ENCODE peak calls at places on chromosomes 2 and 18, in six cellular contexts. U, T, W, L, V and X are unnamed samples.

GRCh38 chr2:26982102-26982742 is 11.8 kb downstream of the MAPRE3 start:
- DNase-seq in T (peak), V (peak), U (no peak), W (no peak), L (no peak), X (no peak)

GRCh38 chr18:9705183-9705864 is 2.8 kb upstream of the RAB31 start:
- DNase-seq in T (no peak), L (no peak), W (no peak), U (no peak), V (no peak), X (no peak)

GRCh38 chr18:23906658-23907057 is 107.9 kb upstream of the TTC39C start:
- DNase-seq in U (no peak), W (no peak), V (no peak), L (no peak), T (no peak), X (no peak)

GRCh38 chr2:176562359-176563043 is 293.3 kb downstream of the MTX2 start:
- DNase-seq in T (no peak), L (no peak), W (no peak), V (peak), U (no peak), X (no peak)

GRCh38 chr18:10979411-10979810 is 170.0 kb downstream of the PIEZO2 start:
- DNase-seq in W (no peak), U (no peak), T (no peak), V (no peak), L (no peak), X (no peak)

GRCh38 chr2:72806280-72806955 is 19.4 kb downstream of the EXOC6B start:
- DNase-seq in W (no peak), L (no peak), V (no peak), T (no peak), U (no peak), X (no peak)

GRCh38 chr2:27737676-27738348 is 33.7 kb upstream of the MRPL33 start:
- DNase-seq in U (no peak), W (no peak), V (peak), L (no peak), T (peak), X (no peak)

GRCh38 chr2:222861411-222862067 is 703 bp downstream of the ACSL3 start:
- DNase-seq in U (peak), W (no peak), T (no peak), V (no peak), L (peak), X (no peak)

GRCh38 chr2:151862688-151863087 is 34.5 kb upstream of the ARL5A start:
- DNase-seq in U (no peak), L (no peak), V (no peak), W (no peak), T (peak), X (peak)

GRCh38 chr18:49708674-49709580 is 104.4 kb downstream of the ACAA2 start:
- DNase-seq in U (no peak), L (no peak), T (peak), V (no peak), W (no peak), X (no peak)

GRCh38 chr2:227127236-227127635 is 36.8 kb downstream of the COL4A4 start:
- DNase-seq in T (no peak), L (no peak), V (no peak), U (no peak), W (no peak), X (no peak)

GRCh38 chr2:58762176-58762781 is 521.2 kb upstream of the FANCL start:
- DNase-seq in W (no peak), T (peak), U (peak), V (peak), L (peak), X (peak)

GRCh38 chr2:108547606-108548005 is 13.3 kb downstream of the LIMS1 start:
- DNase-seq in L (no peak), T (no peak), W (no peak), U (no peak), V (no peak), X (no peak)

GRCh38 chr2:18800240-18800971 is 211.0 kb upstream of the NT5C1B start:
- DNase-seq in V (no peak), W (no peak), L (no peak), T (no peak), U (no peak), X (no peak)

GRCh38 chr18:32373995-32374394 is 96.7 kb downstream of the GAREM1 start:
- DNase-seq in T (peak), L (no peak), U (no peak), W (no peak), V (peak), X (no peak)

GRCh38 chr2:105748564-105748963 is 3.9 kb downstream of the NCK2 start:
- DNase-seq in V (no peak), U (no peak), L (no peak), T (no peak), W (no peak), X (no peak)

GRCh38 chr18:58051765-58052460 is 7.9 kb downstream of the NEDD4L start:
- DNase-seq in W (no peak), U (no peak), T (peak), V (peak), L (no peak), X (no peak)

GRCh38 chr2:73728043-73728442 is 9.1 kb downstream of the TPRKB start:
- DNase-seq in V (no peak), W (no peak), U (no peak), L (no peak), T (no peak), X (no peak)

GRCh38 chr2:106843910-106844250 is 42.1 kb downstream of the ST6GAL2 start:
- DNase-seq in V (no peak), L (no peak), W (no peak), T (no peak), U (no peak), X (no peak)

GRCh38 chr2:10493075-10493635 is 45.0 kb upstream of the ODC1 start:
- DNase-seq in U (no peak), W (no peak), L (no peak), T (no peak), V (no peak), X (no peak)

GRCh38 chr2:111140815-111141214 is 20.1 kb downstream of the BCL2L11 start:
- DNase-seq in W (no peak), V (no peak), U (no peak), T (no peak), L (no peak), X (no peak)

GRCh38 chr2:24825883-24826800 is 32.9 kb downstream of the CENPO start:
- DNase-seq in T (no peak), U (no peak), W (peak), L (peak), V (no peak), X (no peak)

GRCh38 chr2:236858661-236859060 is 227.0 kb upstream of the COPS8 start:
- DNase-seq in U (no peak), L (no peak), V (no peak), W (no peak), T (no peak), X (no peak)

GRCh38 chr2:200188851-200189250 is 117.6 kb upstream of the SPATS2L start:
- DNase-seq in T (no peak), L (no peak), W (no peak), V (no peak), U (no peak), X (no peak)

GRCh38 chr2:191854385-191855372 is 7.8 kb upstream of the CAVIN2 start:
- DNase-seq in W (no peak), U (no peak), V (no peak), T (peak), L (no peak), X (no peak)

GRCh38 chr2:28665041-28665704 is 86.5 kb upstream of the PPP1CB start:
- DNase-seq in L (no peak), T (no peak), U (no peak), W (no peak), V (peak), X (no peak)

GRCh38 chr2:100878000-100878786 is 58.3 kb downstream of the NPAS2 start:
- DNase-seq in V (no peak), L (no peak), U (no peak), T (no peak), W (no peak), X (no peak)

GRCh38 chr2:104425850-104426581 is 427.9 kb upstream of the POU3F3 start:
- DNase-seq in U (no peak), W (no peak), V (no peak), T (peak), L (no peak), X (no peak)

GRCh38 chr2:154681741-154682140 is 16.8 kb upstream of the KCNJ3 start:
- DNase-seq in T (no peak), U (no peak), V (no peak), L (no peak), W (no peak), X (no peak)

GRCh38 chr2:238881353-238882082 is 33.6 kb downstream of the TWIST2 start:
- DNase-seq in U (no peak), T (no peak), W (no peak), L (no peak), V (no peak), X (no peak)

GRCh38 chr2:235032949-235033348 is 81.1 kb downstream of the SH3BP4 start:
- DNase-seq in L (no peak), U (no peak), W (no peak), T (no peak), V (no peak), X (no peak)

GRCh38 chr2:164535280-164536025 is 85.8 kb downstream of the GRB14 start:
- DNase-seq in U (no peak), L (no peak), V (no peak), T (peak), W (no peak), X (no peak)

GRCh38 chr2:107811376-107811775 is 15.3 kb upstream of the RGPD4 start:
- DNase-seq in W (no peak), V (no peak), L (no peak), U (no peak), T (peak), X (no peak)

GRCh38 chr18:58078889-58079573 is 35.0 kb downstream of the NEDD4L start:
- DNase-seq in U (no peak), V (no peak), W (no peak), L (no peak), T (no peak), X (no peak)

GRCh38 chr2:197777823-197778407 is 7.2 kb downstream of the BOLL start:
- DNase-seq in U (no peak), V (no peak), L (no peak), W (no peak), T (peak), X (no peak)

GRCh38 chr2:133506962-133507361 is 61.3 kb downstream of the NCKAP5 start:
- DNase-seq in L (no peak), W (no peak), V (no peak), T (no peak), U (no peak), X (peak)

GRCh38 chr2:163601377-163601776 is 134.4 kb downstream of the FIGN start:
- DNase-seq in T (peak), L (no peak), V (peak), U (no peak), W (no peak), X (no peak)

GRCh38 chr2:6352247-6352646 is 513.5 kb downstream of the CMPK2 start:
- DNase-seq in W (no peak), U (no peak), V (no peak), T (no peak), L (no peak), X (no peak)

GRCh38 chr2:222218786-222219185 is 80.0 kb downstream of the PAX3 start:
- DNase-seq in U (no peak), T (no peak), V (no peak), L (no peak), W (no peak), X (no peak)